ENCODE peak calls at places on chromosomes 1 and 21, in seven cellular contexts. One of them, this sample, is unnamed.
A peak's percentile ranks its signal among the peaks of the same experiment; 100 is the strongest.

GRCh38 chr1:187471555-187471954 is 642.8 kb downstream of the PLA2G4A start:
- DNase-seq in left ventricle myocardium inferior: no peak
- DNase-seq in NB4: no peak
- DNase-seq in HFF-Myc: no peak
- DNase-seq in brain microvascular endothelial cell: no peak
- DNase-seq in neural crest cell: no peak
- DNase-seq in breast epithelium: no peak
- DNase-seq in this sample: peak; percentile 54

GRCh38 chr1:181013144-181013543 is 9.5 kb downstream of the STX6 start:
- DNase-seq in left ventricle myocardium inferior: no peak
- DNase-seq in HFF-Myc: no peak
- DNase-seq in brain microvascular endothelial cell: no peak
- DNase-seq in NB4: peak; percentile 87
- DNase-seq in neural crest cell: no peak
- DNase-seq in breast epithelium: no peak
- DNase-seq in this sample: peak; percentile 34

GRCh38 chr1:21665711-21666571 is 3.2 kb downstream of the RAP1GAP start:
- DNase-seq in breast epithelium: no peak
- DNase-seq in HFF-Myc: no peak
- DNase-seq in left ventricle myocardium inferior: peak; percentile 69
- DNase-seq in NB4: peak; percentile 39
- DNase-seq in brain microvascular endothelial cell: no peak
- DNase-seq in neural crest cell: no peak
- DNase-seq in this sample: peak; percentile 38

GRCh38 chr1:108316545-108316944 is 72.7 kb upstream of the NBPF4 start:
- DNase-seq in HFF-Myc: no peak
- DNase-seq in NB4: no peak
- DNase-seq in neural crest cell: no peak
- DNase-seq in left ventricle myocardium inferior: no peak
- DNase-seq in breast epithelium: no peak
- DNase-seq in brain microvascular endothelial cell: no peak
- DNase-seq in this sample: peak; percentile 29

GRCh38 chr1:240465531-240465940 is 146.4 kb downstream of the GREM2 start:
- DNase-seq in left ventricle myocardium inferior: no peak
- DNase-seq in neural crest cell: no peak
- DNase-seq in brain microvascular endothelial cell: no peak
- DNase-seq in HFF-Myc: no peak
- DNase-seq in NB4: no peak
- DNase-seq in breast epithelium: no peak
- DNase-seq in this sample: no peak

GRCh38 chr1:68174173-68175113 is 57.9 kb downstream of the WLS start:
- DNase-seq in brain microvascular endothelial cell: peak; percentile 97
- DNase-seq in breast epithelium: peak; percentile 78
- DNase-seq in NB4: no peak
- DNase-seq in neural crest cell: peak; percentile 2
- DNase-seq in HFF-Myc: peak; percentile 72
- DNase-seq in left ventricle myocardium inferior: no peak
- DNase-seq in this sample: peak; percentile 95

GRCh38 chr1:31227891-31228290 is 11.8 kb downstream of the NKAIN1 start:
- DNase-seq in brain microvascular endothelial cell: no peak
- DNase-seq in left ventricle myocardium inferior: no peak
- DNase-seq in HFF-Myc: no peak
- DNase-seq in NB4: no peak
- DNase-seq in neural crest cell: peak; percentile 20
- DNase-seq in breast epithelium: no peak
- DNase-seq in this sample: no peak

GRCh38 chr21:29322570-29322957 is 23.8 kb downstream of the BACH1 start:
- DNase-seq in left ventricle myocardium inferior: no peak
- DNase-seq in brain microvascular endothelial cell: no peak
- DNase-seq in neural crest cell: no peak
- DNase-seq in breast epithelium: no peak
- DNase-seq in NB4: no peak
- DNase-seq in HFF-Myc: no peak
- DNase-seq in this sample: no peak

GRCh38 chr1:22314676-22315075 is 137.0 kb upstream of the ZBTB40 start:
- DNase-seq in neural crest cell: no peak
- DNase-seq in NB4: no peak
- DNase-seq in HFF-Myc: no peak
- DNase-seq in left ventricle myocardium inferior: no peak
- DNase-seq in brain microvascular endothelial cell: no peak
- DNase-seq in breast epithelium: no peak
- DNase-seq in this sample: no peak

DNA sequence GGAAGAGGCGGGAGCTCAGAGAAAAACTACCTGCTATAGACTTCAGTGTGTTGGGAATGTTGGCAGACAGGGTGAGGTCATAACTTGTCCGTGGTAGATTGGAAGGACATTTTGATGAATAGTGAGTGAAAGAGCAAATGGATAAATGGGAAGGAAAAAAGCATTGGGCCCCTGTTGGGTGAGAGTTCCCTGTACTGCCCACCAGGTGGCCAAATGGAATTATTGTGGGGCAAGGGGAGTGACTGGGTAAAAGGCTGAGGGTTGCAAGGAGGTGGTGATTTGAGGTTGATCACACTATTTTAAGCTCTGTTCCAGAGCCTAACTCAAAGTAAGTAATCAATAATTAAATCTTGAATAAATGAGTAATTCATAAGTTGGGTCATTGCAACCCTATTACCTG is 60.4 kb downstream of the MRPS6 start:
- DNase-seq in NB4: peak; percentile 9
- DNase-seq in HFF-Myc: no peak
- DNase-seq in left ventricle myocardium inferior: no peak
- DNase-seq in breast epithelium: no peak
- DNase-seq in neural crest cell: no peak
- DNase-seq in brain microvascular endothelial cell: no peak
- DNase-seq in this sample: no peak
- TF ChIP-seq CTCF in NB4: no peak
- TF ChIP-seq CTCF in HFF-Myc: peak; percentile 39
- TF ChIP-seq CTCF in left ventricle myocardium inferior: peak; percentile 23
- TF ChIP-seq CTCF in breast epithelium: peak; percentile 12
- TF ChIP-seq CTCF in neural crest cell: peak; percentile 56
- TF ChIP-seq CTCF in brain microvascular endothelial cell: peak; percentile 59
- TF ChIP-seq CTCF in this sample: peak; percentile 21

DNA sequence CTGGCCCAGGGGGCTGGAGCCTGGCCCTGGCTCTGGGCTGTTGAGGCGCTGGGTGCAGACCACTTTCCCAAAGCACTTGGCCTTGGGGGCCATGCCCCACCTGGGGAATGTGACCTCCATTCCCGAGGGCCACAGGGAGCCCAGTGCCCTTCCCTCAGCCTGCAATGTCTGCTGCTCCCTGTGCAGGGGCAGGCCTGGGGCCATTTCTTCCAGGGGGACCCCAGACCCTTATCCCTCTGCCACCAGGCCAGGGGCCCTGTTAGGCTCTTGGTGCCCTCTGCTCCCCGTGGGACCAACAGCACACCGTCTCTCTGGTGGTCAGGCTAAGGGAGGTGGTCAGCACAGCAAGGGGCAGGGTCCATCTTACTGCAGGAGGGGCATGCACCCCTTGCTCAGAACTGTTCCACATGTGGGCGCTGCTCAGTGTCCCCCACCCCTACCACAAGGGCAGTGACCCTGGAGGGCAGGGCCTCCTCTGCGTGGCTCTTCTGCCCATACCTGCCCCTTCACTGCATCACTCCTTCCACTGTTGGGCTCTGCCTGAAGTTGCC is 1.1 kb upstream of the TMEM52 start:
- DNase-seq in HFF-Myc: no peak
- DNase-seq in neural crest cell: no peak
- DNase-seq in left ventricle myocardium inferior: no peak
- DNase-seq in NB4: no peak
- DNase-seq in brain microvascular endothelial cell: no peak
- DNase-seq in breast epithelium: no peak
- DNase-seq in this sample: no peak
- TF ChIP-seq CTCF in HFF-Myc: no peak
- TF ChIP-seq CTCF in neural crest cell: no peak
- TF ChIP-seq CTCF in left ventricle myocardium inferior: no peak
- TF ChIP-seq CTCF in NB4: no peak
- TF ChIP-seq CTCF in brain microvascular endothelial cell: no peak
- TF ChIP-seq CTCF in breast epithelium: no peak
- TF ChIP-seq CTCF in this sample: no peak

DNA sequence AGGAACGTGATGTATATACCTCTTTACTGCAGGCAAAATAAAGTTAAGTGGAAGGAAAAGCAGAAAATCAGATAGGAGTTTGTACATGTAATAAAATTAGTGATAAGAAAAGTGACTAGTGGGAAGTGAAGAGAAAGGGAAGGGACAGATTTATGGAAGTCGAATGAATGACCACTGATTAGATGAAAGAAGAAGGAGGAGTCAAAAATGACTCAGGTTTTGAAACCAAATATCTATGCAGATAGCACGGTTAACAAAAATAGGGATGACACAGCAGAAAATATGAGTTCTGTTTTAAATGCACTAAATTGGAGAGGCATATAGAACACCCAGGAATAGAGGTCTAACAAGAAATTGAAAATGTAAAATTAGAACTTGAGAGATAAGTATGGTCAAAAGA is 128.0 kb downstream of the HMCN1 start:
- DNase-seq in HFF-Myc: no peak
- DNase-seq in NB4: no peak
- DNase-seq in breast epithelium: no peak
- DNase-seq in brain microvascular endothelial cell: no peak
- DNase-seq in neural crest cell: no peak
- DNase-seq in left ventricle myocardium inferior: no peak
- DNase-seq in this sample: no peak
- TF ChIP-seq CTCF in HFF-Myc: no peak
- TF ChIP-seq CTCF in NB4: no peak
- TF ChIP-seq CTCF in breast epithelium: no peak
- TF ChIP-seq CTCF in brain microvascular endothelial cell: no peak
- TF ChIP-seq CTCF in neural crest cell: no peak
- TF ChIP-seq CTCF in left ventricle myocardium inferior: no peak
- TF ChIP-seq CTCF in this sample: no peak

GRCh38 chr1:226676381-226676780 is 62.7 kb downstream of the ITPKB start:
- DNase-seq in NB4: no peak
- DNase-seq in brain microvascular endothelial cell: no peak
- DNase-seq in HFF-Myc: no peak
- DNase-seq in breast epithelium: no peak
- DNase-seq in neural crest cell: no peak
- DNase-seq in left ventricle myocardium inferior: no peak
- DNase-seq in this sample: no peak

GRCh38 chr1:226678701-226679100 is 60.4 kb downstream of the ITPKB start:
- DNase-seq in neural crest cell: no peak
- DNase-seq in breast epithelium: no peak
- DNase-seq in HFF-Myc: no peak
- DNase-seq in brain microvascular endothelial cell: no peak
- DNase-seq in NB4: no peak
- DNase-seq in left ventricle myocardium inferior: no peak
- DNase-seq in this sample: no peak

GRCh38 chr1:226675720-226676357 is 63.2 kb downstream of the ITPKB start:
- DNase-seq in brain microvascular endothelial cell: no peak
- DNase-seq in breast epithelium: no peak
- DNase-seq in NB4: no peak
- DNase-seq in neural crest cell: no peak
- DNase-seq in left ventricle myocardium inferior: no peak
- DNase-seq in HFF-Myc: no peak
- DNase-seq in this sample: no peak

GRCh38 chr1:226678251-226678650 is 60.8 kb downstream of the ITPKB start:
- DNase-seq in neural crest cell: no peak
- DNase-seq in left ventricle myocardium inferior: no peak
- DNase-seq in breast epithelium: no peak
- DNase-seq in HFF-Myc: no peak
- DNase-seq in brain microvascular endothelial cell: no peak
- DNase-seq in NB4: no peak
- DNase-seq in this sample: no peak

DNA sequence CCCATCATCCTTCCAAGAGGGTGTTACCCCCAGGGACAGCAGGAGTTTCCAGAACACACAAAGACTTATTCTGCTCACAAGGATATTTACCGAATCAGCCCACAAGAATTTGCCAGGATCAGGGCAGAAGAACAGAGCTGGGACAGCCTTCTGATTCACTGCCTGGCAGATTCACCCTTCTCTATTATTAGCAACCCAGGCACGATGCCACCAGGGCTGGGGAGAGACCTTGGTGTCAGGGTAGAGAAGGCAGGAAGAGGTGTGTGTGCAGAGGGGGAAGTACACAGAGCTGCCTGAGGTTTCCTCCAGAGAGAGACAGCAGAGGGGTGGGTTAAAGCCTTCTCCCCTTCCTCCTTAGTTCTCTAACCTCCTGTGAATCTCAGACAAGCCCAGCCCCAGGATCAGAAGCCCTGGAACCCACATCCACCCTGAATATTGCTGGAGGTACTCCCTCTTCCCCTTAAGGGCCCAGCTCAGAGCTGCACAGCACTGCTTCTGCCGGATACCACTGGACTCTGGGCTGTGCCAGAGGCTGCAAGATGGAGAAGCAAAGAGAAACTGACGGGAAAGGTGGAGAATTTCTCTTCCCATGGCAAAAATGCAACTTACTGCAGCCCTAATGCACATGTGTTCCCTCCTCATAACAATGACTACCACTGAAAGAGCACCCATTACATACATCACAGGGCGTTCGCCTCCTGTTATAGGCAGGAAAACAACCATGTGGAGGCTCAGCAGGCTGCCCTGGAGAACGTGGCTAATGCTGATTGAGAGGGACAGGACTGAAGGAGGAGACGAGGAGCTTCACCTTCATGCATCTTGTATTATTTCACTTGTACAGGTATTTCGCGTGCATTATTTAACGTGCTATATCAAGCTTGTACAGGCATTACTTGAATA is 61.7 kb downstream of the ITPKB start:
- DNase-seq in HFF-Myc: no peak
- DNase-seq in left ventricle myocardium inferior: peak; percentile 83
- DNase-seq in breast epithelium: peak; percentile 95
- DNase-seq in NB4: peak; percentile 70
- DNase-seq in brain microvascular endothelial cell: peak; percentile 43
- DNase-seq in neural crest cell: no peak
- DNase-seq in this sample: peak; percentile 94
- TF ChIP-seq CTCF in HFF-Myc: peak; percentile 6
- TF ChIP-seq CTCF in left ventricle myocardium inferior: no peak
- TF ChIP-seq CTCF in breast epithelium: no peak
- TF ChIP-seq CTCF in NB4: no peak
- TF ChIP-seq CTCF in brain microvascular endothelial cell: peak; percentile 32
- TF ChIP-seq CTCF in neural crest cell: no peak
- TF ChIP-seq CTCF in this sample: no peak

DNA sequence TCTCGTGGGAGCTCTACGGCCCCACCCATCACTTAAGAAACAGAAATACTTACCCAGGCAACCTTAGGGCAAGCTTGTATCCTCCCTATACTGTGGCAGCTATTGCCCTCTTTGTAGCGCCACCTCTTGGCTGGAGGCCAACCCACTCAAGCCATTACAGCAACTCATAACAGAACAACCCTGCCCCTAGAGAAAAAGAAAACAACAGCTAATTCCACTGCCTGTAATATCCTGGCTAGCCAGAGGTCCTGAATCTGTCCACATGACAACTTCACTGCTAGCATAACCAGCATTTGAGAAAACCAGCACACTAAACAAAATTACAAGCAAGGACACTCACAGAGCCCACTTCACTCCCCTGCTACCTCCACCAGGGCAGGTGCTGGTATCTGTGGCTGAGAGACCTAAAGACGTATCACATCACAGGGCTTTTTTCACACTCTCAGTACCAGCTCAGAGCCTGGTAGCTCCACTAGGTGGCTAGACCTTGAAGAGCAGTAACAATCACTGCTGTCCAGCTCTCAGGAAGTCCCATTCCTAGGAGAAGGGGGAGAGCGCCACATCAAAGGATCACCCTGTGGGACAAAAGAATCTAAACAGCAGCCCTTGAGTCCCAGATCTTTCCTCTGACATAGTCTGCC is 14.5 kb upstream of the MX1 start:
- DNase-seq in left ventricle myocardium inferior: no peak
- DNase-seq in brain microvascular endothelial cell: no peak
- DNase-seq in NB4: peak; percentile 31
- DNase-seq in HFF-Myc: no peak
- DNase-seq in neural crest cell: no peak
- DNase-seq in breast epithelium: no peak
- DNase-seq in this sample: peak; percentile 48
- TF ChIP-seq CTCF in left ventricle myocardium inferior: peak; percentile 43
- TF ChIP-seq CTCF in brain microvascular endothelial cell: peak; percentile 38
- TF ChIP-seq CTCF in NB4: peak; percentile 21
- TF ChIP-seq CTCF in HFF-Myc: no peak
- TF ChIP-seq CTCF in neural crest cell: peak; percentile 25
- TF ChIP-seq CTCF in breast epithelium: no peak
- TF ChIP-seq CTCF in this sample: no peak

GRCh38 chr1:201763439-201764140 is 65.4 kb upstream of the IPO9 start:
- DNase-seq in brain microvascular endothelial cell: no peak
- DNase-seq in NB4: no peak
- DNase-seq in left ventricle myocardium inferior: no peak
- DNase-seq in neural crest cell: no peak
- DNase-seq in HFF-Myc: no peak
- DNase-seq in breast epithelium: no peak
- DNase-seq in this sample: no peak
- TF ChIP-seq CTCF in brain microvascular endothelial cell: no peak
- TF ChIP-seq CTCF in NB4: no peak
- TF ChIP-seq CTCF in left ventricle myocardium inferior: no peak
- TF ChIP-seq CTCF in neural crest cell: no peak
- TF ChIP-seq CTCF in HFF-Myc: no peak
- TF ChIP-seq CTCF in breast epithelium: no peak
- TF ChIP-seq CTCF in this sample: no peak

This sample was measured in MCF 10A.